ENCODE peak calls at places on chromosome 15, in nine cellular contexts. E is GM20000; I is CD8-positive, alpha-beta T cell; R is OCI-LY7; M is PC-3; V is foreskin fibroblast; N is GM13976; T is B cell; P is AG09319. G is an unnamed sample.

GRCh38 chr15:85335193-85335939 is 45.0 kb upstream of the AKAP13 start:
- DNase-seq in E (no peak), I (no peak), R (no peak), M (no peak), V (no peak), N (no peak), T (no peak), P (no peak), G (no peak)

GRCh38 chr15:87828608-87829007 is 427.9 kb downstream of the NTRK3 start:
- DNase-seq in E (no peak), I (no peak), R (no peak), M (no peak), V (no peak), N (no peak), T (no peak), P (no peak), G (no peak)

GRCh38 chr15:101159096-101159935 is 92.5 kb downstream of the CHSY1 start:
- DNase-seq in E (no peak), I (no peak), R (no peak), M (no peak), V (no peak), N (peak), T (no peak), P (no peak), G (peak)

GRCh38 chr15:31328425-31328998 is 1.9 kb downstream of the KLF13 start:
- DNase-seq in E (peak), I (peak), R (peak), M (peak), V (peak), N (peak), T (peak), P (no peak), G (no peak)

GRCh38 chr15:99953886-99954285 is 220.6 kb upstream of the LYSMD4 start:
- DNase-seq in E (no peak), I (no peak), R (no peak), M (no peak), V (no peak), N (no peak), T (no peak), P (no peak), G (no peak)

GRCh38 chr15:76393614-76394013 is 57.0 kb downstream of the ISL2 start:
- DNase-seq in E (no peak), I (no peak), R (no peak), M (peak), V (no peak), N (no peak), T (no peak), P (no peak), G (no peak)

GRCh38 chr15:76012021-76012551 is at the start of gene NRG4:
- DNase-seq in E (no peak), I (no peak), R (no peak), M (peak), V (peak), N (no peak), T (no peak), P (no peak), G (no peak)

GRCh38 chr15:92082217-92082843 is 228.8 kb downstream of the SLCO3A1 start:
- DNase-seq in E (peak), I (peak), R (peak), M (peak), V (peak), N (peak), T (no peak), P (peak), G (no peak)

GRCh38 chr15:39642011-39642640 is 61.2 kb downstream of the THBS1 start:
- DNase-seq in E (no peak), I (no peak), R (no peak), M (peak), V (no peak), N (no peak), T (no peak), P (no peak), G (no peak)

GRCh38 chr15:81160312-81161214 is 26.5 kb downstream of the CFAP161 start:
- DNase-seq in E (no peak), I (no peak), R (no peak), M (no peak), V (peak), N (no peak), T (no peak), P (peak), G (no peak)

GRCh38 chr15:45640610-45641009 is 5.8 kb downstream of the SQOR start:
- DNase-seq in E (no peak), I (no peak), R (no peak), M (peak), V (peak), N (no peak), T (no peak), P (no peak), G (no peak)

GRCh38 chr15:95162069-95162468 is 930.7 kb downstream of the MCTP2 start:
- DNase-seq in E (no peak), I (no peak), R (no peak), M (no peak), V (no peak), N (no peak), T (no peak), P (peak), G (no peak)

GRCh38 chr15:57387644-57388076 is 11.4 kb downstream of the CGNL1 start:
- DNase-seq in E (no peak), I (no peak), R (no peak), M (no peak), V (no peak), N (no peak), T (no peak), P (no peak), G (no peak)

GRCh38 chr15:75070674-75071073 is 47.3 kb downstream of the PPCDC start:
- DNase-seq in E (no peak), I (no peak), R (no peak), M (no peak), V (no peak), N (no peak), T (no peak), P (no peak), G (no peak)

GRCh38 chr15:90706394-90707327 is 10.5 kb upstream of the BLM start:
- DNase-seq in E (no peak), I (no peak), R (no peak), M (no peak), V (no peak), N (no peak), T (no peak), P (no peak), G (no peak)

GRCh38 chr15:33581032-33581431 is 270.3 kb downstream of the RYR3 start:
- DNase-seq in E (no peak), I (no peak), R (no peak), M (peak), V (peak), N (no peak), T (no peak), P (no peak), G (no peak)

GRCh38 chr15:101111570-101112262 is 140.1 kb downstream of the CHSY1 start:
- DNase-seq in E (no peak), I (no peak), R (no peak), M (no peak), V (no peak), N (no peak), T (no peak), P (no peak), G (no peak)

GRCh38 chr15:34124656-34125055 is 22.8 kb downstream of the PGBD4 start:
- DNase-seq in E (no peak), I (no peak), R (no peak), M (no peak), V (no peak), N (no peak), T (no peak), P (no peak), G (no peak)

GRCh38 chr15:57752426-57752825 is 45.9 kb downstream of the POLR2M start:
- DNase-seq in E (no peak), I (no peak), R (no peak), M (no peak), V (no peak), N (no peak), T (no peak), P (no peak), G (no peak)

GRCh38 chr15:93520206-93520605 is 431.2 kb upstream of the RGMA start:
- DNase-seq in E (no peak), I (no peak), R (no peak), M (no peak), V (no peak), N (no peak), T (no peak), P (no peak), G (no peak)

GRCh38 chr15:92797168-92798052 is 102.7 kb upstream of the CHD2 start:
- DNase-seq in E (peak), I (peak), R (peak), M (peak), V (peak), N (peak), T (peak), P (no peak), G (no peak)

GRCh38 chr15:56261854-56262509 is 18.3 kb upstream of the RFX7 start:
- DNase-seq in E (no peak), I (no peak), R (no peak), M (no peak), V (no peak), N (no peak), T (no peak), P (no peak), G (no peak)

GRCh38 chr15:34182942-34183341 is 27.0 kb downstream of the KATNBL1 start:
- DNase-seq in E (no peak), I (no peak), R (no peak), M (peak), V (no peak), N (no peak), T (no peak), P (no peak), G (no peak)

GRCh38 chr15:50128266-50128665 is 9.2 kb upstream of the ATP8B4 start:
- DNase-seq in E (no peak), I (no peak), R (no peak), M (no peak), V (no peak), N (no peak), T (no peak), P (no peak), G (peak)

GRCh38 chr15:71444866-71445590 is 329.8 kb downstream of the THSD4 start:
- DNase-seq in E (no peak), I (no peak), R (no peak), M (peak), V (peak), N (no peak), T (no peak), P (no peak), G (no peak)

GRCh38 chr15:91855241-91855640 is 1.7 kb downstream of the SLCO3A1 start:
- DNase-seq in E (no peak), I (no peak), R (peak), M (no peak), V (no peak), N (no peak), T (no peak), P (no peak), G (no peak)

GRCh38 chr15:31314380-31314779 is 12.3 kb upstream of the KLF13 start:
- DNase-seq in E (no peak), I (no peak), R (no peak), M (no peak), V (no peak), N (no peak), T (no peak), P (no peak), G (no peak)

GRCh38 chr15:80804970-80805495 is 25.9 kb downstream of the CEMIP start:
- DNase-seq in E (no peak), I (no peak), R (no peak), M (peak), V (no peak), N (no peak), T (no peak), P (no peak), G (no peak)

GRCh38 chr15:79136434-79137046 is 46.0 kb upstream of the RASGRF1 start:
- DNase-seq in E (no peak), I (no peak), R (no peak), M (no peak), V (no peak), N (no peak), T (no peak), P (no peak), G (no peak)

GRCh38 chr15:44028349-44028748 is 166.7 kb downstream of the FRMD5 start:
- DNase-seq in E (no peak), I (no peak), R (no peak), M (no peak), V (no peak), N (no peak), T (no peak), P (no peak), G (no peak)

GRCh38 chr15:79310985-79311900 is at the start of gene TMED3:
- DNase-seq in E (peak), I (peak), R (peak), M (peak), V (peak), N (peak), T (peak), P (peak), G (no peak)

DNA sequence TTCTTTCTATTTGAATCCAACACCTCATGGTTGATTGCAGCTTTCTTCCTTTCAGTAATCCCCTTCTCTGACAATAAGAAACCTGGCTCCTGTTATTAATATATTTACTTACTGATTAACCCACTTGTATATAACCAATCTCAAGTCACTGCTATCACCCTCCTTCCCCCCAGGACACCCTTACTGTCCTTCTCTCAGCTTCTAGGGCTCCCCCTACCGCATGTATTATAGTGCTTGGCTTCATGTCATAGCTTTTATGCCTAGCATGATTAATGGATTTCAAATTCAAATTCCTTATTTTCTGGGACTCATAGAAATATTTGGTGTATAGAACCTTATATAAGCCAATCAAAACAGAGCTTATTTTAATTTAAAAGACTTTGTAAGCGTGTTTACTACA is 75.7 kb upstream of the BNIP2 start:
- DNase-seq in E (no peak), I (no peak), R (no peak), M (no peak), V (no peak), N (no peak), T (no peak), P (no peak), G (no peak)
- TF ChIP-seq CTCF in E (no peak), I (no peak), R (peak), M (peak), V (no peak), N (no peak), T (no peak), P (no peak), G (no peak)

GRCh38 chr15:83010709-83011270 is 649 bp downstream of the C15orf40 start:
- DNase-seq in E (peak), I (peak), R (peak), M (peak), V (peak), N (peak), T (peak), P (peak), G (peak)
- TF ChIP-seq CTCF in E (peak), I (peak), R (peak), M (peak), V (peak), N (peak), T (peak), P (peak), G (peak)

GRCh38 chr15:37823601-37824275 is 110.7 kb upstream of the TMCO5A start:
- DNase-seq in E (no peak), I (no peak), R (no peak), M (no peak), V (no peak), N (no peak), T (no peak), P (no peak), G (no peak)
- TF ChIP-seq CTCF in E (no peak), I (no peak), R (no peak), M (no peak), V (no peak), N (no peak), T (no peak), P (no peak), G (no peak)

GRCh38 chr15:62069551-62069950 is 2.8 kb downstream of the C2CD4A start:
- DNase-seq in E (no peak), I (no peak), R (no peak), M (no peak), V (no peak), N (no peak), T (no peak), P (no peak), G (no peak)

GRCh38 chr15:62066663-62067447 is at the start of gene C2CD4A:
- DNase-seq in E (peak), I (peak), R (peak), M (peak), V (no peak), N (peak), T (peak), P (no peak), G (peak)

GRCh38 chr15:62067448-62068044 is 769 bp downstream of the C2CD4A start:
- DNase-seq in E (peak), I (peak), R (no peak), M (peak), V (no peak), N (peak), T (peak), P (no peak), G (no peak)

GRCh38 chr15:62068071-62068786 is 1.5 kb downstream of the C2CD4A start:
- DNase-seq in E (peak), I (peak), R (no peak), M (peak), V (no peak), N (peak), T (peak), P (no peak), G (peak)

DNA sequence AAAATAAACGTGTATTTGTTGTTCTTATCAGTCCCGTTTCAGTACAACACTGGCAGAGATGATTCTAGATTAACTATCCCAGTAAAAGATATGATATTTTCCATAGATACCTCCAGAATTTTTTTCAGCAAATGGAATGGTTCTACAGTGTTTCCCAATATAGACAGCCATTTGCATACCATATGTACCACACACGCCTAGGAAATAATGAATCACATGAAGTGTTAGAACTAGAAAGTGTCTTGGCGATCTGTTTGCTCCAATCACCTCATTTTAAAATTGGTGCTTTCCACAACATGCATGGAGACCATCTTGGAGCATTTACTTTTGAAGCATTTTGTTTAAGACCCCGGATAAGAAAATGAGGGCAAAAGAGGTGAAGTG is 2.0 kb downstream of the C2CD4A start:
- DNase-seq in E (no peak), I (no peak), R (no peak), M (no peak), V (no peak), N (no peak), T (no peak), P (no peak), G (no peak)
- TF ChIP-seq CTCF in E (no peak), I (no peak), R (no peak), M (no peak), V (no peak), N (no peak), T (no peak), P (no peak), G (no peak)

DNA sequence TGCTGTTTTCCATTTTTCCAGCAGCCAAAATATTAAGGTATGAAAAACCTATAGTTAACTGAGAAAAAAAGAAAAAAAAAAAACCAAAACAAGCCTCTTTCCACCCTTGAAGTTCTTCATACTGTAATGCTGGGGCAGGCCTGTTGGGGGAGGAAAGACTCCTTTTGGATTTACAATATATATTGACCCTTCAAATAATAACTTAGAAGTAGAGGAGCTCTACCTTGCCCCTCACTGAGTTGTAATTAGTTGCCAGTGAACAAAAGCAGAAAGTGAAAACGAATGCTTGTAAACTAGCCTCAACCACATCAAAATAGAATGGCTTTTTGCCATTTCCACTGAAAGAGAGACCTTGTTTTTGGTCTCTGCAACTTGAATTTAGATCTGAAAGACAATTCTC is 326.6 kb downstream of the NR2F2 start:
- DNase-seq in E (no peak), I (no peak), R (no peak), M (no peak), V (no peak), N (no peak), T (no peak), P (no peak), G (no peak)
- TF ChIP-seq CTCF in E (no peak), I (no peak), R (no peak), M (no peak), V (no peak), N (no peak), T (no peak), P (no peak), G (no peak)

GRCh38 chr15:73051811-73052678 is at the start of gene NEO1:
- DNase-seq in E (peak), I (peak), R (peak), M (peak), V (peak), N (peak), T (peak), P (peak), G (no peak)

GRCh38 chr15:73049564-73050215 is 2.6 kb upstream of the NEO1 start:
- DNase-seq in E (no peak), I (no peak), R (no peak), M (no peak), V (no peak), N (no peak), T (no peak), P (no peak), G (no peak)

GRCh38 chr15:73051402-73051810 is 857 bp upstream of the NEO1 start:
- DNase-seq in E (no peak), I (peak), R (no peak), M (peak), V (no peak), N (no peak), T (no peak), P (no peak), G (no peak)

GRCh38 chr15:73048624-73049295 is 3.5 kb upstream of the NEO1 start:
- DNase-seq in E (no peak), I (no peak), R (no peak), M (no peak), V (no peak), N (no peak), T (no peak), P (no peak), G (no peak)

DNA sequence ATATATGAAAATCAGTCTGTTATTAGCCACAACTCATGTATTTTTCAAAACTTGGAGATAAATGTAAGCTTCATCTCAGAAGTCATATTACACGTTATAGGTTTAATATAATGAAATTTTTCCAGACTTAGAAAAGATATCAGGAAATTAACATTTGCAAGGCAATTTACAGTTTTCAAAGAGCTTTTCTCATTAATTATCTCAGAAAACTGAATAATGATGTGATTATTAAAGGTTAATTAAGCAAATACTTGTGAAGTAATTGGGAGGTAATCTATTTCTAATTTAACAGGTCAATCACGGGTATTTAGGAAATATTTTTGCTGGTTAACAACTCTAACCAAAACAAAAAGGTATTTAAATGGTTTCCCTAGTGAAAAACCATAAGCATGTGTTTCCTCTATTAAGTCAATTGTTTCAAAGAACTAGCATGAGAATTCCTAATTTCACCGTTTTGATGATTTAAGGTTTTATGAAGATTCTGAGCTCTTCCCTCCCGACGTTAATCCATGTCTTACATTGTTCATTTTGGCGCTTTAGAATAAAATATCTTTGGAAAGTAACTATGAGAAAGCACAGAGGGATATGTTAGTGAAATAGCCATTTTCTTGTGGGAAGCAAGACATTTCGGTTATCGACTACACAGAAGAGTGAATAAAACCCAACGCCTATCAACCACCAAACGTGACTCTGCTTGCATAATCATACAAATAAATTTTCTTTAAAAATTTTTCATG is 1.5 kb upstream of the NEO1 start:
- DNase-seq in E (no peak), I (no peak), R (no peak), M (no peak), V (no peak), N (no peak), T (no peak), P (no peak), G (no peak)
- TF ChIP-seq CTCF in E (no peak), I (no peak), R (no peak), M (no peak), V (no peak), N (no peak), T (no peak), P (no peak), G (no peak)

GRCh38 chr15:29935296-29936020 is 113.2 kb upstream of the TJP1 start:
- DNase-seq in E (no peak), I (no peak), R (peak), M (peak), V (peak), N (no peak), T (no peak), P (no peak), G (no peak)
- TF ChIP-seq CTCF in E (no peak), I (no peak), R (peak), M (peak), V (no peak), N (no peak), T (no peak), P (no peak), G (no peak)

G was measured in CD14-positive monocyte.